ENCODE peak calls at places on chromosomes 7 and 10, in nine cellular contexts. G is heart left ventricle, X is ovary, N is A549, R is body of pancreas, J is tibial nerve, E is IMR-90, Z is spleen, Q is stomach. P is an unnamed sample. For H3K4me1, the result is how much of the 10 kb centered on the place peaks cover.

GRCh38 chr7:75842836-75843446 is 29.3 kb upstream of the CCL24 start:
- DNase-seq in G (no peak), X (peak), N (peak), R (no peak), J (peak), E (peak), Z (no peak), Q (peak), P (peak)

GRCh38 chr7:23247602-23248335 is 1.2 kb downstream of the GPNMB start:
- DNase-seq in G (peak), X (no peak), N (no peak), R (no peak), J (peak), E (no peak), Z (peak), Q (no peak), P (peak)

GRCh38 chr7:135335628-135336139 is 102.0 kb downstream of the STRA8 start:
- DNase-seq in G (no peak), X (peak), N (peak), R (peak), J (peak), E (peak), Z (no peak), Q (peak), P (peak)

GRCh38 chr10:21082206-21082605 is 185.1 kb upstream of the NEBL start:
- DNase-seq in G (no peak), X (no peak), N (no peak), R (no peak), J (no peak), E (no peak), Z (no peak), Q (no peak), P (no peak)

GRCh38 chr7:123533929-123534382 is 439 bp downstream of the IQUB start:
- DNase-seq in G (no peak), X (peak), N (no peak), R (no peak), J (peak), E (no peak), Z (no peak), Q (no peak), P (peak)

GRCh38 chr10:21808525-21808924 is 195.0 kb downstream of the DNAJC1 start:
- DNase-seq in G (no peak), X (no peak), N (no peak), R (no peak), J (no peak), E (no peak), Z (no peak), Q (no peak), P (no peak)

GRCh38 chr7:46705416-46706255 is 784.6 kb upstream of the IGFBP3 start:
- DNase-seq in G (no peak), X (no peak), N (no peak), R (no peak), J (no peak), E (peak), Z (no peak), Q (no peak), P (no peak)

GRCh38 chr7:115952832-115953231 is 77.7 kb downstream of the TFEC start:
- DNase-seq in G (no peak), X (no peak), N (no peak), R (no peak), J (no peak), E (no peak), Z (peak), Q (no peak), P (no peak)

GRCh38 chr7:130207642-130208041 is at the start of gene SSMEM1:
- DNase-seq in G (no peak), X (no peak), N (no peak), R (no peak), J (no peak), E (peak), Z (no peak), Q (no peak), P (no peak)

GRCh38 chr10:18279202-18279601 is 139.0 kb downstream of the CACNB2 start:
- DNase-seq in G (no peak), X (no peak), N (no peak), R (no peak), J (no peak), E (peak), Z (no peak), Q (no peak), P (no peak)

GRCh38 chr7:34842782-34843181 is 184.8 kb downstream of the NPSR1 start:
- DNase-seq in G (no peak), X (no peak), N (no peak), R (no peak), J (no peak), E (no peak), Z (no peak), Q (no peak), P (no peak)

GRCh38 chr7:17297243-17297642 is 1.2 kb upstream of the AHR start:
- DNase-seq in G (no peak), X (no peak), N (no peak), R (no peak), J (no peak), E (no peak), Z (no peak), Q (no peak), P (no peak)

GRCh38 chr7:130822642-130823041 is 88.6 kb upstream of the KLF14 start:
- DNase-seq in G (no peak), X (no peak), N (no peak), R (no peak), J (no peak), E (peak), Z (no peak), Q (no peak), P (no peak)

GRCh38 chr7:30528779-30529178 is 24.1 kb upstream of the GGCT start:
- DNase-seq in G (no peak), X (no peak), N (no peak), R (no peak), J (no peak), E (no peak), Z (no peak), Q (no peak), P (no peak)

GRCh38 chr7:158847451-158847866 is 8.9 kb upstream of the DYNC2I1 start:
- DNase-seq in G (no peak), X (no peak), N (no peak), R (no peak), J (no peak), E (no peak), Z (no peak), Q (no peak), P (no peak)

GRCh38 chr7:92639213-92639896 is 49.2 kb upstream of the FAM133B start:
- DNase-seq in G (no peak), X (no peak), N (no peak), R (no peak), J (no peak), E (no peak), Z (no peak), Q (no peak), P (no peak)

GRCh38 chr7:151207796-151208195 is 2.5 kb downstream of the H2BK1 start:
- DNase-seq in G (no peak), X (no peak), N (no peak), R (no peak), J (no peak), E (no peak), Z (peak), Q (no peak), P (no peak)

GRCh38 chr10:71219918-71220688 is 7.7 kb downstream of the UNC5B start:
- DNase-seq in G (no peak), X (no peak), N (no peak), R (no peak), J (no peak), E (no peak), Z (peak), Q (no peak), P (no peak)

GRCh38 chr10:46096909-46097575 is 51.0 kb upstream of the MSMB start:
- DNase-seq in G (no peak), X (no peak), N (no peak), R (no peak), J (no peak), E (no peak), Z (peak), Q (no peak), P (no peak)

GRCh38 chr10:5595591-5596590 is 70.5 kb downstream of the ASB13 start:
- DNase-seq in G (no peak), X (no peak), N (peak), R (no peak), J (no peak), E (peak), Z (no peak), Q (no peak), P (no peak)

GRCh38 chr7:125255793-125256192 is 326.2 kb upstream of the POT1 start:
- DNase-seq in G (no peak), X (no peak), N (no peak), R (no peak), J (no peak), E (no peak), Z (no peak), Q (no peak), P (no peak)

GRCh38 chr10:18312385-18313145 is 172.3 kb downstream of the CACNB2 start:
- DNase-seq in G (no peak), X (peak), N (peak), R (no peak), J (peak), E (peak), Z (no peak), Q (no peak), P (peak)

GRCh38 chr7:111339006-111339405 is 223.3 kb downstream of the IMMP2L start:
- DNase-seq in G (no peak), X (no peak), N (no peak), R (no peak), J (no peak), E (no peak), Z (no peak), Q (no peak), P (no peak)

GRCh38 chr7:818031-818699 is 14.1 kb upstream of the SUN1 start:
- DNase-seq in G (no peak), X (no peak), N (peak), R (no peak), J (no peak), E (peak), Z (peak), Q (no peak), P (no peak)

GRCh38 chr7:26649388-26649787 is 215.0 kb downstream of the SKAP2 start:
- DNase-seq in G (no peak), X (no peak), N (no peak), R (no peak), J (no peak), E (no peak), Z (no peak), Q (no peak), P (no peak)

GRCh38 chr7:151311294-151311864 is 30.2 kb upstream of the NUB1 start:
- DNase-seq in G (no peak), X (no peak), N (no peak), R (no peak), J (no peak), E (no peak), Z (no peak), Q (no peak), P (peak)

GRCh38 chr10:22321156-22321711 is 335 bp downstream of the BMI1 start:
- DNase-seq in G (peak), X (peak), N (peak), R (peak), J (peak), E (peak), Z (peak), Q (peak), P (no peak)

GRCh38 chr7:121344093-121344492 is 15.3 kb downstream of the WNT16 start:
- DNase-seq in G (no peak), X (no peak), N (no peak), R (no peak), J (no peak), E (no peak), Z (no peak), Q (no peak), P (no peak)

GRCh38 chr7:128217030-128217805 is 23.9 kb upstream of the LEP start:
- DNase-seq in G (no peak), X (no peak), N (no peak), R (no peak), J (no peak), E (peak), Z (peak), Q (no peak), P (no peak)

GRCh38 chr10:125156739-125157472 is 3.5 kb downstream of the CTBP2 start:
- DNase-seq in G (no peak), X (no peak), N (no peak), R (peak), J (no peak), E (no peak), Z (no peak), Q (peak), P (no peak)

GRCh38 chr7:83301416-83301815 is 138.7 kb upstream of the PCLO start:
- DNase-seq in G (no peak), X (no peak), N (no peak), R (no peak), J (no peak), E (no peak), Z (no peak), Q (no peak), P (no peak)

GRCh38 chr7:6290345-6290744 is 17.9 kb upstream of the CYTH3 start:
- DNase-seq in G (no peak), X (no peak), N (no peak), R (no peak), J (no peak), E (peak), Z (peak), Q (no peak), P (no peak)

GRCh38 chr7:99394188-99394502 is 14.3 kb downstream of the PDAP1 start:
- DNase-seq in G (peak), X (no peak), N (no peak), R (no peak), J (no peak), E (no peak), Z (no peak), Q (no peak), P (no peak)

GRCh38 chr7:99395616-99396327 is 12.6 kb downstream of the PDAP1 start:
- DNase-seq in G (peak), X (no peak), N (no peak), R (no peak), J (no peak), E (no peak), Z (no peak), Q (no peak), P (no peak)

GRCh38 chr7:99392659-99393362 is 15.6 kb downstream of the PDAP1 start:
- DNase-seq in G (peak), X (peak), N (no peak), R (peak), J (peak), E (no peak), Z (peak), Q (peak), P (peak)

GRCh38 chr7:99392046-99392445 is 16.4 kb downstream of the PDAP1 start:
- DNase-seq in G (no peak), X (no peak), N (no peak), R (no peak), J (no peak), E (no peak), Z (no peak), Q (no peak), P (no peak)

GRCh38 chr7:99393363-99394187 is 14.8 kb downstream of the PDAP1 start:
- DNase-seq in G (peak), X (peak), N (no peak), R (no peak), J (no peak), E (no peak), Z (no peak), Q (peak), P (no peak)
- H3K4me1 ChIP-seq in G (under half), X (under half), N (under half), R (under half), J (half or more), E (under half), Z (under half), Q (under half), P (under half)

DNA sequence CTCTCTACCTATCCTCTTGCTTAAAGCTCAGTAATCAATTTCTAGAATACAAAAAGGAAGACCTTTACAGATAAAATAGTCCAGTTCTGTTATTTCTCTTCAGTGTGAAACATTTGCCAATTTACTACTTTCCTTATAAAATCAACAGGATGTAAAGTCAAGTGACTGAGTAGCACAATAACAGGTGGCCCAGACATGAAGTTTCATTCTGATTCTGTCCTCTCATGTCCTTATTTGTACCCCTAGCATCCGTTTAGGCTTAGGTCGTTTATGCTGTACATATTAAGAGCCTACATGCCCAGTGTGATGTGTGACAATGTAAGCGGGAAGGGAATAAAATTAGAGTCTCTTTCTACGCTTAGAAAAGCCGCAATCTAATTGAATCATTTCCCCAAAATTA is 29.2 kb downstream of the EPC1 start:
- DNase-seq in G (no peak), X (no peak), N (no peak), R (no peak), J (no peak), E (no peak), Z (no peak), Q (no peak), P (no peak)
- TF ChIP-seq POLR2A in G (no peak), X (no peak), N (no peak), R (no peak), J (no peak), E (no peak), Z (no peak), Q (no peak), P (no peak)

DNA sequence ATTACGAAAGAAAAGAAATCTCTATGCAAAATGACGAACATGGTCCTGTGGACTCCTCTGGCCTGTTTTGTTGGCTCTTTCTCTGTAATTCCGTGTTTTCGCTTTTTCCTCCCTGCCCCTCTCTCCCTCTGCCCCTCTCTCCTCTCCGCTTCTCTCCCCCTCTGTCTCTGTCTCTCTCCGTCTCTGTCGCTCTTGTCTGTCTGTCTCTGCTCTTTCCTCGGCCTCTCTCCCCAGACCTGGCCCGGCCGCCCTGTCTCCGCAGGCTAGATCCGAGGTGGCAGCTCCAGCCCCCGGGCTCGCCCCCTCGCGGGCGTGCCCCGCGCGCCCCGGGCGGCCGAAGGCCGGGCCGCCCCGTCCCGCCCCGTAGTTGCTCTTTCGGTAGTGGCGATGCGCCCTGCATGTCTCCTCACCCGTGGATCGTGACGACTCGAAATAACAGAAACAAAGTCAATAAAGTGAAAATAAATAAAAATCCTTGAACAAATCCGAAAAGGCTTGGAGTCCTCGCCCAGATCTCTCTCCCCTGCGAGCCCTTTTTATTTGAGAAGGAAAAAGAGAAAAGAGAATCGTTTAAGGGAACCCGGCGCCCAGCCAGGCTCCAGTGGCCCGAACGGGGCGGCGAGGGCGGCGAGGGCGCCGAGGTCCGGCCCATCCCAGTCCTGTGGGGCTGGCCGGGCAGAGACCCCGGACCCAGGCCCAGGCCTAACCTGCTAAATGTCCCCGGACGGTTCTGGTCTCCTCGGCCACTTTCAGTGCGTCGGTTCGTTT is 83.5 kb upstream of the SLF2 start:
- DNase-seq in G (no peak), X (no peak), N (peak), R (no peak), J (no peak), E (no peak), Z (no peak), Q (no peak), P (no peak)
- H3K4me3 ChIP-seq in G (peak), X (peak), N (peak), R (peak), J (peak), E (peak), Z (peak), Q (peak), P (peak)

DNA sequence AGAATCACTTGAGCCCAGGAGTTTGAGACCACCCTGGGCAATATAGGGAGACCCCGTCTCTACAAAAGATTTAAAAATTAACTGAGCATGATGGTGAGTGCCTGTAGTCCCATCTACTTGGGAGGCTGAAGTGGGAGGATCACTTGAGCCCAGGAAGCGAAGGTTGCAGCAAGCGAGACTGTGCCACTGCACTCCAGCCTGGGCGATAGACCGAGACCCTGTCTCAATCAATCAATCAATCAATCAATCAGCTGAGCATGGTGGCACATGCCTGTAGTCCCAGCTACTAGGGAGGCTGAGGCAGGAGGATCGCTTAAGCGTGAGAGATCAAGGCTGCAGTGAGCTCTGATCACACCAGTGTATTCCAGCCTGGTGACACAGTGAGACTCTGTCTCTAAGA is 40.5 kb downstream of the DNAJB12 start:
- DNase-seq in G (no peak), X (no peak), N (no peak), R (no peak), J (no peak), E (no peak), Z (peak), Q (no peak), P (no peak)
- H3K4me1 ChIP-seq in G (half or more), X (under half), N (half or more), R (half or more), J (half or more), E (under half), Z (half or more), Q (half or more), P (half or more)